ENCODE peak calls at places on chromosomes 1 and 21, in seven cellular contexts. K is foreskin fibroblast, I is AG09319, C is tibial nerve, O is A549, A is HFF-Myc, B is stomach. S is an unnamed sample.
A peak's percentile ranks its signal among the peaks of the same experiment; 100 is the strongest.

GRCh38 chr1:17441265-17441992 is 2.0 kb upstream of the RCC2 start:
- DNase-seq in I (no peak), C (no peak), K (peak; percentile 58), B (no peak), O (no peak), A (no peak), S (peak; percentile 36)

GRCh38 chr21:33273044-33273443 is 6.9 kb downstream of the IL10RB start:
- DNase-seq in I (no peak), C (no peak), B (no peak), K (no peak), A (no peak), O (no peak), S (no peak)

GRCh38 chr1:75469586-75470173 is 141.2 kb downstream of the SLC44A5 start:
- DNase-seq in I (no peak), C (no peak), K (no peak), B (no peak), O (no peak), A (no peak), S (no peak)

GRCh38 chr1:235857756-235858155 is 8.9 kb downstream of the LYST start:
- DNase-seq in A (no peak), C (no peak), O (no peak), I (no peak), B (no peak), K (peak; percentile 54), S (no peak)

GRCh38 chr21:25907573-25908275 is 173.0 kb downstream of the GABPA start:
- DNase-seq in O (no peak), B (peak; percentile 53), I (no peak), K (no peak), C (no peak), A (no peak), S (no peak)

GRCh38 chr1:17274186-17275170 is 25.6 kb downstream of the PADI3 start:
- DNase-seq in K (peak; percentile 59), C (no peak), A (no peak), B (peak; percentile 32), I (no peak), O (peak; percentile 76), S (peak; percentile 72)

GRCh38 chr21:38470762-38471161 is 27.5 kb downstream of the ERG start:
- DNase-seq in B (no peak), I (no peak), O (peak; percentile 3), C (no peak), K (peak; percentile 7), A (no peak), S (no peak)

GRCh38 chr1:181185461-181185860 is 97.0 kb downstream of the IER5 start:
- DNase-seq in I (no peak), C (no peak), O (no peak), K (no peak), A (no peak), B (no peak), S (no peak)

GRCh38 chr21:37074195-37074510 is 1.1 kb downstream of the TTC3 start:
- DNase-seq in I (no peak), C (no peak), A (no peak), O (no peak), K (no peak), B (no peak), S (no peak)

GRCh38 chr1:84165566-84165965 is 21.5 kb downstream of the PRKACB start:
- DNase-seq in A (no peak), I (no peak), O (no peak), B (no peak), C (no peak), K (no peak), S (no peak)

GRCh38 chr21:42841156-42841915 is 38.0 kb downstream of the WDR4 start:
- DNase-seq in O (no peak), K (no peak), C (peak; percentile 6), I (no peak), A (no peak), B (no peak), S (no peak)

GRCh38 chr1:2609271-2610035 is 22.9 kb downstream of the PRXL2B start:
- DNase-seq in B (no peak), A (no peak), K (no peak), C (no peak), I (no peak), O (no peak), S (no peak)

GRCh38 chr21:19440792-19441494 is 1037.4 kb upstream of the TMPRSS15 start:
- DNase-seq in K (no peak), O (no peak), C (no peak), A (no peak), B (no peak), I (no peak), S (no peak)
- TF ChIP-seq CTCF in K (no peak), O (no peak), C (no peak), A (no peak), B (no peak), I (no peak), S (no peak)

DNA sequence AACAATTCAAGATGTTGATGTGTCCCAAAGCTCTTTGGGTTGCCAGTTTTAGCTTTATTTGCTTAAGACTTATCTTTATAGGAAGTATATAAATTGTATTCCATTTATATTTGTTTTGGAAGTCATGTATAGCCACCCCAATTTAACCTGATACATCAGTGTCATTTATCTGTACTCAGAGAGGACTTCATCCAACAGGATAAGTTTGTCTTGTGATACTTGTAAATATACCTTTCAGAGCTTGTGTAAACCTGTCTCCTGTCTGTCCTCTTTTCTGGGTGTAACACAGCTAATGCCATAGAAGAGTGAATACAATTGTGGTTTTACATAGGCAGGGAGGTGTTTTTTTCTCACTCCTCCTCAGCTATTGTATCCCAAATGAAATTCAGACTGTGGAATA is 10.4 kb downstream of the PTGFR start:
- DNase-seq in A (no peak), K (no peak), C (no peak), O (no peak), I (no peak), B (no peak), S (no peak)
- TF ChIP-seq CTCF in A (no peak), K (no peak), C (no peak), O (no peak), I (no peak), B (no peak), S (no peak)

DNA sequence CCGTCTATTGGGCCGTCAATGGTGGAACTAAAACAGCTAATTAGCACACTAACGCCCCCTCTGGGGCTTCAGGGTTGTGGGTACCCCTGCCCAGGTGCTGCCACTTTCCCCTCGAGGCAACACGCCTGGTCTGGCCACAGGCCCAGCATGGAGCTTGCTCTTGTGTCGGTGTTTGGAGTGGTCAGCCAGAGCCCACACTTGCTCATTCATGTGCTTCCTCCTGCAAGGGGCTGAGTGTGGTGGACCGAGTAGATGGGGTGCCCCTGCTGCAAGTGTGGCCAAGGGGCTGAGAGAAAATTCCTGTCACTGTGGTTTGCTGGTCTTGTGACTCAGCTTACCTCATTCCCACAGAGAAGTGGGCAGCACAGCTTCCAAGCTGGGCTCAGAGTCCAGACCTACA is 25.7 kb downstream of the HTR6 start:
- DNase-seq in B (no peak), K (no peak), C (no peak), A (no peak), O (no peak), I (no peak), S (no peak)
- TF ChIP-seq CTCF in B (no peak), K (no peak), C (no peak), A (no peak), O (no peak), I (no peak), S (no peak)

GRCh38 chr1:106222415-106222814 is 834.1 kb upstream of the PRMT6 start:
- DNase-seq in K (peak; percentile 4), O (no peak), A (no peak), I (no peak), B (no peak), C (no peak), S (no peak)

DNA sequence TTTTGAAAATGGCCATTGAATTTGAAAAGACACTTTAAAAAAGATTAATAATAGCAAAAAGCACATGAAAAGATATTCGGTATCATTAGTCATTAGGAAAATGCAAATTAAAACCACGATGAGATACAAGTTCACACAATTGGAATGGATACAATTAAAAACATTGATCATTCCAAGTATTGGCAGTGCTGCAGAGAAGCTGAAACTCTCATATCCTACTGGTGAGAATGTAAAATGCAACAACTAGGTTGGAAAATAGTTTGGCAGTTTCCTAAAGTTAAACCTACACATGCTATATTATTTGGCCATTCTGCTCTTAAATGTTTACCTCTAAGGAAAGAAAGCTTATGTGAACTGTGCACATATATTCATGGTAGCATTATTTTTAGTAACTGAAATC is 838.7 kb upstream of the PRMT6 start:
- DNase-seq in K (no peak), I (no peak), A (no peak), C (no peak), B (no peak), O (no peak), S (no peak)
- TF ChIP-seq CTCF in K (no peak), I (no peak), A (no peak), C (no peak), B (no peak), O (no peak), S (no peak)